ENCODE peak calls at places on chromosomes 16 and 17, in four cellular contexts. S is ELR; T is stimulated activated CD4-positive, alpha-beta T cell treated with anti-CD3 and anti-CD28 coated beads, Interleukin-1b, Interleukin-23, amount 100 ng/mL, for 4 hours; Q is iPS-NIHi11. H is an unnamed sample.

GRCh38 chr17:36503456-36504155 is 17.1 kb downstream of the ZNHIT3 start:
- DNase-seq in S (no peak), T (no peak), Q (no peak), H (no peak)

GRCh38 chr17:7328840-7329359 is at the start of gene NEURL4:
- DNase-seq in Q (no peak), T (no peak), S (peak), H (no peak)

GRCh38 chr16:89060207-89060794 is 33.4 kb upstream of the ACSF3 start:
- DNase-seq in Q (no peak), T (no peak), S (no peak), H (no peak)

GRCh38 chr17:73824321-73824720 is 180.1 kb upstream of the SDK2 start:
- DNase-seq in T (no peak), S (no peak), Q (no peak), H (no peak)

GRCh38 chr17:46960152-46960551 is 18.9 kb downstream of the RPRML start:
- DNase-seq in S (no peak), Q (no peak), T (no peak), H (no peak)

GRCh38 chr16:4694664-4695451 is 1.5 kb downstream of the NUDT16L1 start:
- DNase-seq in S (no peak), T (no peak), Q (peak), H (no peak)

GRCh38 chr17:63841350-63842172 is 924 bp downstream of the SMARCD2 start:
- DNase-seq in Q (no peak), T (no peak), S (peak), H (peak)

GRCh38 chr16:85525464-85526117 is 87.5 kb upstream of the GSE1 start:
- DNase-seq in S (no peak), Q (no peak), T (no peak), H (no peak)

GRCh38 chr17:65531508-65532431 is 29.7 kb downstream of the AXIN2 start:
- DNase-seq in S (no peak), T (no peak), Q (peak), H (peak)

GRCh38 chr17:13601317-13601775 is 383 bp downstream of the HS3ST3A1 start:
- DNase-seq in Q (peak), T (no peak), S (peak), H (peak)

GRCh38 chr17:44782349-44782850 is 23.6 kb downstream of the ADAM11 start:
- DNase-seq in T (no peak), S (no peak), Q (no peak), H (no peak)

GRCh38 chr16:29811896-29812665 is at the start of gene PRRT2:
- DNase-seq in T (no peak), S (peak), Q (peak), H (peak)

GRCh38 chr17:49575524-49576120 is at the start of gene NXPH3:
- DNase-seq in T (peak), Q (peak), S (peak), H (peak)

GRCh38 chr17:34797724-34798123 is 163.5 kb downstream of the CCT6B start:
- DNase-seq in S (peak), Q (peak), T (peak), H (peak)

GRCh38 chr16:56102159-56102798 is 89.0 kb upstream of the GNAO1 start:
- DNase-seq in T (no peak), Q (peak), S (peak), H (peak)

GRCh38 chr16:46853713-46854443 is 22.9 kb upstream of the C16orf87 start:
- DNase-seq in S (peak), T (peak), Q (peak), H (peak)

GRCh38 chr17:75763613-75764416 is 1.2 kb downstream of the GALK1 start:
- DNase-seq in Q (no peak), T (no peak), S (peak), H (no peak)

GRCh38 chr17:36697907-36698526 is 96.6 kb downstream of the MRM1 start:
- DNase-seq in T (no peak), Q (peak), S (peak), H (peak)